ENCODE peak calls at places on chromosomes 7 and 10, in five cellular contexts. W is T-cell; N is NCI-H2081; S is tibial artery; J is stimulated activated CD8-positive, alpha-beta memory T cell treated with anti-CD3 and anti-CD28 coated beads, Interleukin-15, amount 100 ng/mL, for 4 hours. V is an unnamed sample.
A peak's percentile ranks its signal among the peaks of the same experiment; 100 is the strongest.

GRCh38 chr7:27300401-27300800 is 57.8 kb downstream of the EVX1 start:
- DNase-seq in W (no peak), N (no peak), S (no peak), J (no peak), V (no peak)

GRCh38 chr10:99850041-99850766 is 67.8 kb downstream of the ABCC2 start:
- DNase-seq in W (no peak), J (no peak), S (no peak), N (no peak), V (no peak)

GRCh38 chr10:91800192-91800591 is 2.0 kb downstream of the TNKS2 start:
- DNase-seq in J (no peak), W (no peak), N (no peak), S (no peak), V (no peak)

GRCh38 chr10:44249490-44249889 is 135.4 kb downstream of the CXCL12 start:
- DNase-seq in N (no peak), S (no peak), J (no peak), W (no peak), V (no peak)

GRCh38 chr7:157139142-157140117 is 704 bp downstream of the UBE3C start:
- DNase-seq in J (peak; percentile 29), W (no peak), S (peak; percentile 76), N (no peak), V (no peak)

GRCh38 chr7:106486331-106486730 is 174.6 kb downstream of the CCDC71L start:
- DNase-seq in W (no peak), J (no peak), N (no peak), S (no peak), V (no peak)

GRCh38 chr10:24894728-24895127 is 57.7 kb downstream of the PRTFDC1 start:
- DNase-seq in J (no peak), S (no peak), N (no peak), W (peak; percentile 13), V (no peak)

GRCh38 chr7:43615558-43616145 is 32.7 kb downstream of the STK17A start:
- DNase-seq in W (no peak), N (no peak), J (no peak), S (no peak), V (no peak)

GRCh38 chr10:124267911-124268549 is 150.7 kb downstream of the OAT start:
- DNase-seq in S (no peak), W (no peak), N (no peak), J (no peak), V (no peak)

GRCh38 chr10:99681553-99681952 is 22.2 kb downstream of the ENTPD7 start:
- DNase-seq in W (no peak), S (no peak), J (no peak), N (no peak), V (no peak)

GRCh38 chr10:35448687-35449662 is 112.7 kb downstream of the CCNY start:
- DNase-seq in N (peak; percentile 4), W (no peak), S (no peak), J (no peak), V (no peak)